ENCODE peak calls at places on chromosomes 5 and 9, in eight cellular contexts. One of them, this sample, is unnamed.

GRCh38 chr5:92505925-92506324 is 1075.1 kb downstream of the NR2F1-AS1 start:
- DNase-seq in IMR-90: peak; percentile 21
- DNase-seq in CD8-positive, alpha-beta memory T cell: no peak
- DNase-seq in tibial nerve: no peak
- DNase-seq in psoas muscle: no peak
- DNase-seq in suprapubic skin: no peak
- DNase-seq in Peyer's patch: no peak
- DNase-seq in tibial artery: no peak
- DNase-seq in this sample: no peak

GRCh38 chr5:44454002-44454401 is 64.8 kb upstream of the FGF10 start:
- DNase-seq in IMR-90: no peak
- DNase-seq in CD8-positive, alpha-beta memory T cell: no peak
- DNase-seq in tibial nerve: no peak
- DNase-seq in psoas muscle: no peak
- DNase-seq in suprapubic skin: no peak
- DNase-seq in Peyer's patch: no peak
- DNase-seq in tibial artery: no peak
- DNase-seq in this sample: no peak

GRCh38 chr5:36950586-36951457 is 74.3 kb downstream of the NIPBL start:
- DNase-seq in IMR-90: peak; percentile 64
- DNase-seq in CD8-positive, alpha-beta memory T cell: no peak
- DNase-seq in tibial nerve: no peak
- DNase-seq in psoas muscle: no peak
- DNase-seq in suprapubic skin: no peak
- DNase-seq in Peyer's patch: no peak
- DNase-seq in tibial artery: no peak
- DNase-seq in this sample: no peak

GRCh38 chr9:8366161-8366926 is 566.8 kb upstream of the DMAC1 start:
- DNase-seq in IMR-90: peak; percentile 35
- DNase-seq in CD8-positive, alpha-beta memory T cell: no peak
- DNase-seq in tibial nerve: no peak
- DNase-seq in psoas muscle: no peak
- DNase-seq in suprapubic skin: no peak
- DNase-seq in Peyer's patch: no peak
- DNase-seq in tibial artery: no peak
- DNase-seq in this sample: no peak

GRCh38 chr5:148864113-148864841 is 37.9 kb downstream of the ADRB2 start:
- DNase-seq in IMR-90: peak; percentile 62
- DNase-seq in CD8-positive, alpha-beta memory T cell: no peak
- DNase-seq in tibial nerve: no peak
- DNase-seq in psoas muscle: no peak
- DNase-seq in suprapubic skin: no peak
- DNase-seq in Peyer's patch: no peak
- DNase-seq in tibial artery: no peak
- DNase-seq in this sample: no peak

GRCh38 chr5:7686794-7687193 is 164.1 kb downstream of the CFAP90 start:
- DNase-seq in IMR-90: no peak
- DNase-seq in CD8-positive, alpha-beta memory T cell: no peak
- DNase-seq in tibial nerve: no peak
- DNase-seq in psoas muscle: no peak
- DNase-seq in suprapubic skin: no peak
- DNase-seq in Peyer's patch: no peak
- DNase-seq in tibial artery: no peak
- DNase-seq in this sample: no peak

GRCh38 chr5:130052752-130053151 is 148.5 kb downstream of the CHSY3 start:
- DNase-seq in IMR-90: no peak
- DNase-seq in CD8-positive, alpha-beta memory T cell: no peak
- DNase-seq in tibial nerve: no peak
- DNase-seq in psoas muscle: no peak
- DNase-seq in suprapubic skin: no peak
- DNase-seq in Peyer's patch: no peak
- DNase-seq in tibial artery: no peak
- DNase-seq in this sample: no peak

GRCh38 chr9:134992755-134993124 is 75.0 kb upstream of the FCN1 start:
- DNase-seq in IMR-90: no peak
- DNase-seq in CD8-positive, alpha-beta memory T cell: no peak
- DNase-seq in tibial nerve: peak; percentile 60
- DNase-seq in psoas muscle: peak; percentile 81
- DNase-seq in suprapubic skin: peak; percentile 79
- DNase-seq in Peyer's patch: no peak
- DNase-seq in tibial artery: no peak
- DNase-seq in this sample: peak; percentile 49

GRCh38 chr5:8333977-8334376 is 465.0 kb downstream of the MTRR start:
- DNase-seq in IMR-90: no peak
- DNase-seq in CD8-positive, alpha-beta memory T cell: no peak
- DNase-seq in tibial nerve: no peak
- DNase-seq in psoas muscle: no peak
- DNase-seq in suprapubic skin: no peak
- DNase-seq in Peyer's patch: no peak
- DNase-seq in tibial artery: no peak
- DNase-seq in this sample: no peak

GRCh38 chr9:133775951-133776905 is 38.1 kb upstream of the SARDH start:
- DNase-seq in IMR-90: no peak
- DNase-seq in CD8-positive, alpha-beta memory T cell: no peak
- DNase-seq in tibial nerve: no peak
- DNase-seq in psoas muscle: peak; percentile 48
- DNase-seq in suprapubic skin: no peak
- DNase-seq in Peyer's patch: no peak
- DNase-seq in tibial artery: peak; percentile 13
- DNase-seq in this sample: no peak

GRCh38 chr5:51347704-51348103 is 35.5 kb upstream of the ISL1 start:
- DNase-seq in IMR-90: no peak
- DNase-seq in CD8-positive, alpha-beta memory T cell: no peak
- DNase-seq in tibial nerve: no peak
- DNase-seq in psoas muscle: no peak
- DNase-seq in suprapubic skin: no peak
- DNase-seq in Peyer's patch: no peak
- DNase-seq in tibial artery: no peak
- DNase-seq in this sample: no peak

GRCh38 chr9:113573303-113573958 is 109.9 kb downstream of the RGS3 start:
- DNase-seq in IMR-90: no peak
- DNase-seq in CD8-positive, alpha-beta memory T cell: no peak
- DNase-seq in tibial nerve: no peak
- DNase-seq in psoas muscle: peak; percentile 55
- DNase-seq in suprapubic skin: no peak
- DNase-seq in Peyer's patch: no peak
- DNase-seq in tibial artery: peak; percentile 11
- DNase-seq in this sample: no peak

GRCh38 chr9:113573959-113574352 is 110.4 kb downstream of the RGS3 start:
- DNase-seq in IMR-90: no peak
- DNase-seq in CD8-positive, alpha-beta memory T cell: no peak
- DNase-seq in tibial nerve: no peak
- DNase-seq in psoas muscle: no peak
- DNase-seq in suprapubic skin: no peak
- DNase-seq in Peyer's patch: no peak
- DNase-seq in tibial artery: no peak
- DNase-seq in this sample: no peak

GRCh38 chr9:113570106-113570505 is 106.6 kb downstream of the RGS3 start:
- DNase-seq in IMR-90: no peak
- DNase-seq in CD8-positive, alpha-beta memory T cell: no peak
- DNase-seq in tibial nerve: no peak
- DNase-seq in psoas muscle: no peak
- DNase-seq in suprapubic skin: peak; percentile 58
- DNase-seq in Peyer's patch: no peak
- DNase-seq in tibial artery: peak; percentile 18
- DNase-seq in this sample: no peak

GRCh38 chr9:113570749-113571711 is 107.5 kb downstream of the RGS3 start:
- DNase-seq in IMR-90: peak; percentile 66
- DNase-seq in CD8-positive, alpha-beta memory T cell: no peak
- DNase-seq in tibial nerve: no peak
- DNase-seq in psoas muscle: no peak
- DNase-seq in suprapubic skin: peak; percentile 20
- DNase-seq in Peyer's patch: no peak
- DNase-seq in tibial artery: no peak
- DNase-seq in this sample: no peak

GRCh38 chr9:113572076-113572861 is 108.7 kb downstream of the RGS3 start:
- DNase-seq in IMR-90: no peak
- DNase-seq in CD8-positive, alpha-beta memory T cell: no peak
- DNase-seq in tibial nerve: no peak
- DNase-seq in psoas muscle: peak; percentile 7
- DNase-seq in suprapubic skin: peak; percentile 47
- DNase-seq in Peyer's patch: no peak
- DNase-seq in tibial artery: peak; percentile 11
- DNase-seq in this sample: no peak
- H3K4me1 ChIP-seq in IMR-90: peaks cover 20% of the 10 kb centered on the region
- H3K4me1 ChIP-seq in CD8-positive, alpha-beta memory T cell: peaks cover 18% of the 10 kb centered on the region
- H3K4me1 ChIP-seq in tibial nerve: no peaks in the 10 kb centered on the region
- H3K4me1 ChIP-seq in psoas muscle: peaks cover 65% of the 10 kb centered on the region
- H3K4me1 ChIP-seq in suprapubic skin: peaks cover 46% of the 10 kb centered on the region
- H3K4me1 ChIP-seq in Peyer's patch: no peaks in the 10 kb centered on the region
- H3K4me1 ChIP-seq in tibial artery: peaks cover 67% of the 10 kb centered on the region
- H3K4me1 ChIP-seq in this sample: peaks cover 9% of the 10 kb centered on the region

GRCh38 chr9:127549771-127550170 is 62.3 kb upstream of the STXBP1 start:
- DNase-seq in IMR-90: no peak
- DNase-seq in CD8-positive, alpha-beta memory T cell: no peak
- DNase-seq in tibial nerve: no peak
- DNase-seq in psoas muscle: no peak
- DNase-seq in suprapubic skin: no peak
- DNase-seq in Peyer's patch: no peak
- DNase-seq in tibial artery: no peak
- DNase-seq in this sample: no peak

GRCh38 chr9:127548352-127548878 is 63.7 kb upstream of the STXBP1 start:
- DNase-seq in IMR-90: no peak
- DNase-seq in CD8-positive, alpha-beta memory T cell: no peak
- DNase-seq in tibial nerve: no peak
- DNase-seq in psoas muscle: no peak
- DNase-seq in suprapubic skin: no peak
- DNase-seq in Peyer's patch: no peak
- DNase-seq in tibial artery: no peak
- DNase-seq in this sample: no peak

GRCh38 chr9:127550751-127551150 is 61.3 kb upstream of the STXBP1 start:
- DNase-seq in IMR-90: no peak
- DNase-seq in CD8-positive, alpha-beta memory T cell: no peak
- DNase-seq in tibial nerve: no peak
- DNase-seq in psoas muscle: no peak
- DNase-seq in suprapubic skin: peak; percentile 77
- DNase-seq in Peyer's patch: no peak
- DNase-seq in tibial artery: peak; percentile 42
- DNase-seq in this sample: no peak

GRCh38 chr9:127549218-127549617 is 62.9 kb upstream of the STXBP1 start:
- DNase-seq in IMR-90: no peak
- DNase-seq in CD8-positive, alpha-beta memory T cell: no peak
- DNase-seq in tibial nerve: no peak
- DNase-seq in psoas muscle: no peak
- DNase-seq in suprapubic skin: no peak
- DNase-seq in Peyer's patch: no peak
- DNase-seq in tibial artery: no peak
- DNase-seq in this sample: no peak

DNA sequence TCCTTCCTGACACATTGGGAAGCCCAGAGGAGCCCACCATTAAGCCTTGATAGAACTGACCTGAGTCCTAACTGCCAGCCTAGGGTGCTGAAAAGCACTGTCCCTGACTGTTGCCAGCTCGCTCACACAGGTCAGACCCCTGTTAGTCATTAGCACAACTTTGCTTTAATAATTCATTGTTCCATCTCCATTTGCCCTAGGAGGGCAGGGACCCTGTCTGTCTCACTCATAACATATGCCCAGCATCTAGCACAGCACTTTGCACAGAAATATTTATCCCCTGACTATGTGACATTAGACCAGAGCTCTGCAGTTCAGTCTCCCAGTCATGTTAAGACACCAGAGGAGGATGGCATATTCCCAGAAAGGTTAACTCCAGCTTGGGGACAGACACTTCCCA is 61.8 kb upstream of the STXBP1 start:
- DNase-seq in IMR-90: no peak
- DNase-seq in CD8-positive, alpha-beta memory T cell: no peak
- DNase-seq in tibial nerve: no peak
- DNase-seq in psoas muscle: no peak
- DNase-seq in suprapubic skin: no peak
- DNase-seq in Peyer's patch: no peak
- DNase-seq in tibial artery: no peak
- DNase-seq in this sample: no peak
- H3K4me1 ChIP-seq in IMR-90: peaks cover 48% of the 10 kb centered on the region
- H3K4me1 ChIP-seq in CD8-positive, alpha-beta memory T cell: peaks cover 4% of the 10 kb centered on the region
- H3K4me1 ChIP-seq in tibial nerve: no peaks in the 10 kb centered on the region
- H3K4me1 ChIP-seq in psoas muscle: no peaks in the 10 kb centered on the region
- H3K4me1 ChIP-seq in suprapubic skin: peaks cover 64% of the 10 kb centered on the region
- H3K4me1 ChIP-seq in Peyer's patch: no peaks in the 10 kb centered on the region
- H3K4me1 ChIP-seq in tibial artery: peaks cover 52% of the 10 kb centered on the region
- H3K4me1 ChIP-seq in this sample: peaks cover 54% of the 10 kb centered on the region

GRCh38 chr9:110160163-110160562 is 47.8 kb downstream of the C9orf152 start:
- DNase-seq in IMR-90: peak; percentile 48
- DNase-seq in CD8-positive, alpha-beta memory T cell: no peak
- DNase-seq in tibial nerve: no peak
- DNase-seq in psoas muscle: no peak
- DNase-seq in suprapubic skin: no peak
- DNase-seq in Peyer's patch: no peak
- DNase-seq in tibial artery: no peak
- DNase-seq in this sample: no peak
- H3K4me1 ChIP-seq in IMR-90: peaks cover 13% of the 10 kb centered on the region
- H3K4me1 ChIP-seq in CD8-positive, alpha-beta memory T cell: peaks cover 32% of the 10 kb centered on the region
- H3K4me1 ChIP-seq in tibial nerve: no peaks in the 10 kb centered on the region
- H3K4me1 ChIP-seq in psoas muscle: peaks cover 6% of the 10 kb centered on the region
- H3K4me1 ChIP-seq in suprapubic skin: peaks cover 23% of the 10 kb centered on the region
- H3K4me1 ChIP-seq in Peyer's patch: peaks cover 24% of the 10 kb centered on the region
- H3K4me1 ChIP-seq in tibial artery: peaks cover 25% of the 10 kb centered on the region
- H3K4me1 ChIP-seq in this sample: peaks cover 29% of the 10 kb centered on the region

GRCh38 chr5:125408582-125409069 is 662.2 kb upstream of the ZNF608 start:
- DNase-seq in IMR-90: peak; percentile 88
- DNase-seq in CD8-positive, alpha-beta memory T cell: no peak
- DNase-seq in tibial nerve: no peak
- DNase-seq in psoas muscle: no peak
- DNase-seq in suprapubic skin: no peak
- DNase-seq in Peyer's patch: no peak
- DNase-seq in tibial artery: no peak
- DNase-seq in this sample: no peak
- H3K4me1 ChIP-seq in IMR-90: peaks cover 20% of the 10 kb centered on the region
- H3K4me1 ChIP-seq in CD8-positive, alpha-beta memory T cell: no peaks in the 10 kb centered on the region
- H3K4me1 ChIP-seq in tibial nerve: no peaks in the 10 kb centered on the region
- H3K4me1 ChIP-seq in psoas muscle: peaks cover 24% of the 10 kb centered on the region
- H3K4me1 ChIP-seq in suprapubic skin: peaks cover 47% of the 10 kb centered on the region
- H3K4me1 ChIP-seq in Peyer's patch: no peaks in the 10 kb centered on the region
- H3K4me1 ChIP-seq in tibial artery: peaks cover 41% of the 10 kb centered on the region
- H3K4me1 ChIP-seq in this sample: peaks cover 11% of the 10 kb centered on the region

This sample was measured in lung.